ENCODE peak calls at places on chromosomes 16 and 17, in eight cellular contexts. G is thoracic aorta, T is choroid plexus epithelial cell, S is GM12878, N is mucosa of descending colon, J is AG10803, F is WTC11, O is GM12865. Z is an unnamed sample.

GRCh38 chr17:9185688-9186289 is 164.5 kb downstream of the NTN1 start:
- DNase-seq in G (no peak), T (no peak), S (no peak), N (no peak), J (no peak), F (no peak), O (no peak), Z (no peak)

GRCh38 chr16:68417711-68418301 is 30.5 kb downstream of the SMPD3 start:
- DNase-seq in G (no peak), T (peak), S (peak), N (peak), J (no peak), F (no peak), O (peak), Z (peak)

GRCh38 chr16:56576585-56577299 is 11.9 kb downstream of the MT4 start:
- DNase-seq in G (peak), T (peak), S (peak), N (peak), J (peak), F (peak), O (peak), Z (peak)

GRCh38 chr16:12764813-12765212 is 38.9 kb downstream of the CPPED1 start:
- DNase-seq in G (no peak), T (no peak), S (no peak), N (no peak), J (no peak), F (no peak), O (no peak), Z (no peak)

GRCh38 chr17:48578616-48579560 is 738 bp upstream of the HOXB4 start:
- DNase-seq in G (no peak), T (no peak), S (no peak), N (peak), J (no peak), F (no peak), O (no peak), Z (peak)

GRCh38 chr16:89615596-89616090 is 2.2 kb downstream of the DPEP1 start:
- DNase-seq in G (no peak), T (no peak), S (no peak), N (no peak), J (no peak), F (peak), O (no peak), Z (peak)

GRCh38 chr16:64933890-64934289 is 188.0 kb downstream of the CDH11 start:
- DNase-seq in G (no peak), T (peak), S (no peak), N (no peak), J (no peak), F (no peak), O (no peak), Z (no peak)

GRCh38 chr17:71748872-71749271 is 371.9 kb upstream of the SOX9 start:
- DNase-seq in G (no peak), T (no peak), S (no peak), N (no peak), J (no peak), F (no peak), O (no peak), Z (no peak)

GRCh38 chr16:23504453-23505179 is 5.7 kb downstream of the GGA2 start:
- DNase-seq in G (peak), T (peak), S (peak), N (peak), J (peak), F (no peak), O (peak), Z (peak)

GRCh38 chr17:45963889-45964288 is 35.2 kb upstream of the STH start:
- DNase-seq in G (no peak), T (no peak), S (no peak), N (no peak), J (no peak), F (no peak), O (no peak), Z (no peak)

GRCh38 chr17:64159051-64159590 is 29.2 kb upstream of the ERN1 start:
- DNase-seq in G (no peak), T (no peak), S (no peak), N (no peak), J (no peak), F (no peak), O (no peak), Z (no peak)

GRCh38 chr17:5201011-5201410 is 9.3 kb upstream of the ZNF594 start:
- DNase-seq in G (no peak), T (no peak), S (no peak), N (no peak), J (no peak), F (no peak), O (no peak), Z (no peak)

GRCh38 chr17:81941484-81942166 is 4.5 kb upstream of the PYCR1 start:
- DNase-seq in G (no peak), T (no peak), S (no peak), N (no peak), J (no peak), F (peak), O (no peak), Z (no peak)

GRCh38 chr16:23062524-23062923 is 86.7 kb downstream of the USP31 start:
- DNase-seq in G (no peak), T (no peak), S (no peak), N (no peak), J (no peak), F (no peak), O (no peak), Z (no peak)

GRCh38 chr17:75950850-75951554 is 10.2 kb upstream of the FBF1 start:
- DNase-seq in G (no peak), T (peak), S (no peak), N (peak), J (peak), F (no peak), O (no peak), Z (no peak)

DNA sequence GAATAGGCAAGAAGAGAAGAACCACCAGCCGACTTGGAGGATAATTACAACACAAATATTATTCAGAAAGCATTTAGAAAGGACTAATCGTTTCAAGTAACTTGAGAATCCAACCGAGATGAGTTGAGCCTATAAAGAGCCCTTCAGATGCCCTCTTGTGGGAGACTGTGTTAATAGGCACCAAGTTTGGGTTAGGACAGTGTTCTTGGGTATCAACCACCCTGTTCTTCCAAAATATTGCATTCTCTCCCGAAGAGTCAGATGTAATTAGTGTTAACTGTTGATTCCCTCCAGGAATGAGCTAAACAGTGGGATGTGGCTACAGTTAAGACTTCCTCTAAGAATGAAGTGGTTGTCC is 87.8 kb upstream of the NOL11 start:
- DNase-seq in G (no peak), T (peak), S (no peak), N (no peak), J (peak), F (no peak), O (peak), Z (no peak)
- TF ChIP-seq CTCF in G (no peak), T (peak), S (peak), N (no peak), J (peak), F (no peak), O (peak), Z (no peak)

GRCh38 chr16:27699540-27699939 is 149.6 kb downstream of the KATNIP start:
- DNase-seq in G (no peak), T (no peak), S (no peak), N (no peak), J (no peak), F (no peak), O (no peak), Z (no peak)

GRCh38 chr16:27695161-27695560 is 145.2 kb downstream of the KATNIP start:
- DNase-seq in G (no peak), T (no peak), S (no peak), N (no peak), J (no peak), F (no peak), O (no peak), Z (no peak)

GRCh38 chr16:27698746-27699145 is 148.8 kb downstream of the KATNIP start:
- DNase-seq in G (no peak), T (no peak), S (no peak), N (no peak), J (no peak), F (no peak), O (no peak), Z (no peak)

GRCh38 chr16:27700596-27700995 is 150.7 kb downstream of the KATNIP start:
- DNase-seq in G (no peak), T (no peak), S (no peak), N (no peak), J (peak), F (no peak), O (no peak), Z (no peak)

DNA sequence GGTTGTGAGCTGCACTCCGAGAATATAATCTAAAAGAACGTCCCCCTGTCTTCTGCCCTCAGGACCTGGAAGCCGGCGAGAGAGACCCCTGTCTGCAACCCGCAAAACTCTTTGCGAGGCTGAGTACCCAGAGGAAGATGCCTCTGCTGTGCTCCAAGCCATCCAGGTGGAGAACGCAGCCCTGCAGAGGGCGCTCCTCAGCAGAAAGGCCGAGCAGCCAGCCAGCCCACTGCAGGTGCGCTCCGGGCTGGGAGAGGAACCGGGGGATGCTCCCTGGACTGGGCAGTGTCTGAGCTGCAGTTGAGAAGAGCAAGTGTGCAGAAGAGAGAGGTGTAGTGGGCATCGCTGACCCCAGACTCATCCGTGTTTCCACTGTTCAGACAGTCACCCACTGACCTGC is 148.3 kb downstream of the KATNIP start:
- DNase-seq in G (no peak), T (peak), S (no peak), N (no peak), J (no peak), F (peak), O (no peak), Z (no peak)
- TF ChIP-seq CTCF in G (no peak), T (peak), S (peak), N (no peak), J (peak), F (peak), O (no peak), Z (no peak)

GRCh38 chr17:79833744-79834574 is 5.3 kb downstream of the CBX4 start:
- DNase-seq in G (no peak), T (no peak), S (no peak), N (no peak), J (no peak), F (peak), O (no peak), Z (no peak)

GRCh38 chr17:79835470-79835899 is 3.8 kb downstream of the CBX4 start:
- DNase-seq in G (no peak), T (no peak), S (no peak), N (no peak), J (no peak), F (peak), O (no peak), Z (no peak)

GRCh38 chr17:79833110-79833450 is 6.2 kb downstream of the CBX4 start:
- DNase-seq in G (no peak), T (no peak), S (no peak), N (no peak), J (no peak), F (no peak), O (no peak), Z (no peak)

GRCh38 chr17:79835953-79836951 is 3.0 kb downstream of the CBX4 start:
- DNase-seq in G (no peak), T (no peak), S (no peak), N (peak), J (peak), F (peak), O (no peak), Z (no peak)

GRCh38 chr17:79834575-79835469 is 4.4 kb downstream of the CBX4 start:
- DNase-seq in G (no peak), T (no peak), S (no peak), N (no peak), J (no peak), F (peak), O (no peak), Z (peak)
- TF ChIP-seq CTCF in G (peak), T (peak), S (peak), N (peak), J (peak), F (peak), O (peak), Z (no peak)

GRCh38 chr16:87057291-87057881 is 259.8 kb downstream of the C16orf95 start:
- DNase-seq in G (no peak), T (peak), S (no peak), N (no peak), J (peak), F (peak), O (no peak), Z (no peak)
- TF ChIP-seq CTCF in G (no peak), T (peak), S (no peak), N (no peak), J (no peak), F (no peak), O (no peak), Z (no peak)

DNA sequence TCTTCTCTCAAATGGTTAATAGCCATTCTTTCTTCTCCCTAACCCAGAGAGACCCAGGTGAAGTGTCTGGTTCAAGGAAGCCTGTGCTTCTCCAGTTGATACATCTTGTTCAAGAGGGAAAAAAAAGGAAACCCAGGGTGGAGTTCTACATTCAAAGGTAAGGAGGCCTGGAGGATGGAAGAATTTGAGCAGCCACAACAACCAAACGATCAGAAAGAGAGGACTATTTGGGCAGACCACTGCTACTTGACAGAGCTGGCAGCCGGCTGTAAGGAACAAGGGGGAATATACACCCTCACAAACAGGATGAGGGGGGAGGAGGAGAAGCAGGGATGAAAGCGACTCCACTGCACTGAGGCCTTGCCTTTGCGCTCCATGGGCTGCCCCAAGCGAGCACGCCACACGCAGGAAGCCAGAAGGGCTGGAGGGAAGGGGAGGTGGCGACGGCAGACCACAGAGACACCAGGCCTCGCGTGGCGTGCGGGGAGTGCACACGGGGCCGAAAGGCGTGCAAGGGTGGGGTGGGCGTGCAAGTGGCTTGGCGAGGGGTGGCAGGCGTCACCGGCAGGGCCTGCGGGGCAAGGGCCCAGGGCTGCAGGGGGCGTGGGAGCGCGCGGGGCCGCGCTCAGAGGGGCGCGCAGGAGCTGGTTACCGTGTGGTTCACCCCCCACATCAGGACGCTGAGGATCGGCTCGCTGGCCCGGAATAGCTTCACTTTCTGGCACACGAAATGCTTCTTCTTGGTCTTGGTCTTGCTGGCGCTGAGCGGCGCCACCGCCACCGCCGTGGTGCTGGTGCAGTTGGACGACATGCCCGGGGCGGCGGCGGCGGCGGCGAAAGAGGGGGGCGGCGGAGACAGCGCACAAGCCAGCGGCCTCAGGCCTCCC is 499 bp downstream of the PIP4K2B start:
- DNase-seq in G (peak), T (peak), S (no peak), N (peak), J (peak), F (no peak), O (peak), Z (no peak)
- TF ChIP-seq CTCF in G (no peak), T (no peak), S (no peak), N (no peak), J (no peak), F (no peak), O (peak), Z (no peak)

GRCh38 chr17:35748323-35748960 is 4.6 kb downstream of the GAS2L2 start:
- DNase-seq in G (no peak), T (no peak), S (no peak), N (no peak), J (no peak), F (no peak), O (no peak), Z (no peak)

GRCh38 chr17:35747540-35748017 is 5.5 kb downstream of the GAS2L2 start:
- DNase-seq in G (peak), T (peak), S (peak), N (no peak), J (peak), F (peak), O (peak), Z (peak)

GRCh38 chr17:35750526-35751395 is 2.3 kb downstream of the GAS2L2 start:
- DNase-seq in G (no peak), T (no peak), S (no peak), N (no peak), J (no peak), F (no peak), O (no peak), Z (no peak)

GRCh38 chr17:35748979-35749378 is 4.1 kb downstream of the GAS2L2 start:
- DNase-seq in G (no peak), T (no peak), S (no peak), N (no peak), J (no peak), F (no peak), O (no peak), Z (no peak)

GRCh38 chr17:35749560-35750412 is 3.3 kb downstream of the GAS2L2 start:
- DNase-seq in G (no peak), T (peak), S (no peak), N (no peak), J (peak), F (peak), O (no peak), Z (no peak)
- TF ChIP-seq CTCF in G (no peak), T (no peak), S (no peak), N (no peak), J (no peak), F (no peak), O (no peak), Z (no peak)